ENCODE peak calls at places on chromosomes 12 and 14, in eight cellular contexts. One of them, this sample, is unnamed. For H3K4me1, the result is how much of the 10 kb centered on the place peaks cover.

GRCh38 chr12:19288603-19289244 is 150.6 kb upstream of the AEBP2 start:
- DNase-seq in left lung: no peak
- DNase-seq in H9: no peak
- DNase-seq in adrenal gland: no peak
- DNase-seq in cardiac muscle cell: peak
- DNase-seq in heart left ventricle: no peak
- DNase-seq in OCI-LY7: peak
- DNase-seq in CD8-positive, alpha-beta memory T cell: peak
- DNase-seq in this sample: no peak

GRCh38 chr12:98736352-98737326 is 91.5 kb downstream of the APAF1 start:
- DNase-seq in left lung: no peak
- DNase-seq in adrenal gland: peak
- DNase-seq in OCI-LY7: no peak
- DNase-seq in cardiac muscle cell: no peak
- DNase-seq in H9: peak
- DNase-seq in heart left ventricle: no peak
- DNase-seq in CD8-positive, alpha-beta memory T cell: no peak
- DNase-seq in this sample: no peak

GRCh38 chr12:54217774-54218221 is 29.0 kb upstream of the SMUG1 start:
- DNase-seq in CD8-positive, alpha-beta memory T cell: no peak
- DNase-seq in adrenal gland: no peak
- DNase-seq in cardiac muscle cell: no peak
- DNase-seq in H9: peak
- DNase-seq in heart left ventricle: no peak
- DNase-seq in left lung: no peak
- DNase-seq in OCI-LY7: peak
- DNase-seq in this sample: peak

GRCh38 chr14:58813745-58814144 is 176.0 kb downstream of the DACT1 start:
- DNase-seq in OCI-LY7: no peak
- DNase-seq in heart left ventricle: no peak
- DNase-seq in H9: no peak
- DNase-seq in adrenal gland: no peak
- DNase-seq in left lung: no peak
- DNase-seq in cardiac muscle cell: no peak
- DNase-seq in CD8-positive, alpha-beta memory T cell: no peak
- DNase-seq in this sample: no peak

GRCh38 chr12:116138380-116138779 is 139.1 kb downstream of the MED13L start:
- DNase-seq in CD8-positive, alpha-beta memory T cell: no peak
- DNase-seq in H9: no peak
- DNase-seq in adrenal gland: no peak
- DNase-seq in cardiac muscle cell: no peak
- DNase-seq in heart left ventricle: no peak
- DNase-seq in left lung: no peak
- DNase-seq in OCI-LY7: no peak
- DNase-seq in this sample: no peak

GRCh38 chr14:49541049-49541448 is 45.1 kb downstream of the RPS29 start:
- DNase-seq in left lung: no peak
- DNase-seq in cardiac muscle cell: no peak
- DNase-seq in adrenal gland: no peak
- DNase-seq in OCI-LY7: no peak
- DNase-seq in H9: no peak
- DNase-seq in heart left ventricle: no peak
- DNase-seq in CD8-positive, alpha-beta memory T cell: no peak
- DNase-seq in this sample: no peak

GRCh38 chr14:21924479-21924878 is 250.9 kb upstream of the OR4E1 start:
- DNase-seq in H9: peak
- DNase-seq in adrenal gland: no peak
- DNase-seq in cardiac muscle cell: peak
- DNase-seq in OCI-LY7: peak
- DNase-seq in CD8-positive, alpha-beta memory T cell: peak
- DNase-seq in heart left ventricle: no peak
- DNase-seq in left lung: no peak
- DNase-seq in this sample: no peak

GRCh38 chr12:22812531-22812930 is 187.6 kb downstream of the ETNK1 start:
- DNase-seq in adrenal gland: no peak
- DNase-seq in OCI-LY7: no peak
- DNase-seq in heart left ventricle: no peak
- DNase-seq in left lung: no peak
- DNase-seq in H9: no peak
- DNase-seq in CD8-positive, alpha-beta memory T cell: no peak
- DNase-seq in cardiac muscle cell: no peak
- DNase-seq in this sample: no peak

GRCh38 chr14:104844306-104845032 is 20.6 kb upstream of the CEP170B start:
- DNase-seq in OCI-LY7: no peak
- DNase-seq in left lung: no peak
- DNase-seq in H9: peak
- DNase-seq in CD8-positive, alpha-beta memory T cell: no peak
- DNase-seq in heart left ventricle: no peak
- DNase-seq in cardiac muscle cell: no peak
- DNase-seq in adrenal gland: no peak
- DNase-seq in this sample: no peak

GRCh38 chr14:101876539-101876938 is 87.8 kb upstream of the DYNC1H1 start:
- DNase-seq in cardiac muscle cell: peak
- DNase-seq in heart left ventricle: peak
- DNase-seq in OCI-LY7: peak
- DNase-seq in CD8-positive, alpha-beta memory T cell: peak
- DNase-seq in adrenal gland: peak
- DNase-seq in H9: no peak
- DNase-seq in left lung: peak
- DNase-seq in this sample: no peak
- H3K4me1 ChIP-seq in cardiac muscle cell: under half
- H3K4me1 ChIP-seq in heart left ventricle: under half
- H3K4me1 ChIP-seq in OCI-LY7: half or more
- H3K4me1 ChIP-seq in CD8-positive, alpha-beta memory T cell: half or more
- H3K4me1 ChIP-seq in adrenal gland: half or more
- H3K4me1 ChIP-seq in H9: under half
- H3K4me1 ChIP-seq in left lung: under half
- H3K4me1 ChIP-seq in this sample: under half

GRCh38 chr14:94680498-94681288 is 68.5 kb downstream of the SERPINA3 start:
- DNase-seq in H9: no peak
- DNase-seq in CD8-positive, alpha-beta memory T cell: no peak
- DNase-seq in cardiac muscle cell: no peak
- DNase-seq in left lung: peak
- DNase-seq in heart left ventricle: no peak
- DNase-seq in adrenal gland: no peak
- DNase-seq in OCI-LY7: no peak
- DNase-seq in this sample: peak
- H3K4me1 ChIP-seq in H9: under half
- H3K4me1 ChIP-seq in CD8-positive, alpha-beta memory T cell: under half
- H3K4me1 ChIP-seq in cardiac muscle cell: under half
- H3K4me1 ChIP-seq in left lung: under half
- H3K4me1 ChIP-seq in heart left ventricle: under half
- H3K4me1 ChIP-seq in adrenal gland: under half
- H3K4me1 ChIP-seq in OCI-LY7: under half
- H3K4me1 ChIP-seq in this sample: under half

DNA sequence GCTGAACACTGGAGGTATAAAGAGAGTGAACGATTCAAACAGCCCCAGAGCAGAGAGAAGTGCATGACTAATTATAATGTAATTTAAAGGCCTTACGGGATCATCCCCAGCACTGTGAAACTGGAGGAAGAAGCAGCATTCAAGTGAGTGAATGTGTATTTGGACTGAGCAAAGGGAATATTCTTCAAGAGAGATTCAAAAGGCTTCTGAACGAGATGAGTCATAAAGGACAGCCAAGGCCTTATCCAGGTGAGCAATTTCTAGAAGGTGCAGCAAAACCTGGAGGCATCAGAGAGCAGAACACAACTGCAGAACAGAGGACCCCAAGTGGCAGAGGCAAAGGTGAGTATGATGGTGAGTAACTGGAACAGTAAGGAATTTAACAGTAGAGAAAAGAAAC is 127.2 kb downstream of the BCAT1 start:
- DNase-seq in OCI-LY7: no peak
- DNase-seq in heart left ventricle: no peak
- DNase-seq in CD8-positive, alpha-beta memory T cell: no peak
- DNase-seq in cardiac muscle cell: no peak
- DNase-seq in left lung: no peak
- DNase-seq in adrenal gland: no peak
- DNase-seq in H9: no peak
- DNase-seq in this sample: no peak
- H3K4me1 ChIP-seq in OCI-LY7: under half
- H3K4me1 ChIP-seq in heart left ventricle: under half
- H3K4me1 ChIP-seq in CD8-positive, alpha-beta memory T cell: under half
- H3K4me1 ChIP-seq in cardiac muscle cell: under half
- H3K4me1 ChIP-seq in left lung: under half
- H3K4me1 ChIP-seq in adrenal gland: under half
- H3K4me1 ChIP-seq in H9: under half
- H3K4me1 ChIP-seq in this sample: under half

GRCh38 chr14:64465208-64465821 is at the start of gene AKAP5:
- DNase-seq in left lung: peak
- DNase-seq in heart left ventricle: peak
- DNase-seq in adrenal gland: no peak
- DNase-seq in OCI-LY7: peak
- DNase-seq in cardiac muscle cell: peak
- DNase-seq in CD8-positive, alpha-beta memory T cell: peak
- DNase-seq in H9: peak
- DNase-seq in this sample: peak

GRCh38 chr14:64464695-64465094 is 604 bp upstream of the AKAP5 start:
- DNase-seq in OCI-LY7: no peak
- DNase-seq in heart left ventricle: no peak
- DNase-seq in adrenal gland: no peak
- DNase-seq in left lung: no peak
- DNase-seq in cardiac muscle cell: no peak
- DNase-seq in CD8-positive, alpha-beta memory T cell: no peak
- DNase-seq in H9: peak
- DNase-seq in this sample: no peak

GRCh38 chr14:64465856-64466554 is 706 bp downstream of the AKAP5 start:
- DNase-seq in heart left ventricle: peak
- DNase-seq in cardiac muscle cell: peak
- DNase-seq in OCI-LY7: no peak
- DNase-seq in H9: peak
- DNase-seq in left lung: no peak
- DNase-seq in adrenal gland: peak
- DNase-seq in CD8-positive, alpha-beta memory T cell: no peak
- DNase-seq in this sample: no peak

GRCh38 chr14:64463198-64463597 is 2.1 kb upstream of the AKAP5 start:
- DNase-seq in cardiac muscle cell: no peak
- DNase-seq in H9: no peak
- DNase-seq in heart left ventricle: no peak
- DNase-seq in CD8-positive, alpha-beta memory T cell: no peak
- DNase-seq in OCI-LY7: peak
- DNase-seq in left lung: no peak
- DNase-seq in adrenal gland: no peak
- DNase-seq in this sample: no peak

GRCh38 chr14:64463873-64464272 is 1.4 kb upstream of the AKAP5 start:
- DNase-seq in left lung: no peak
- DNase-seq in CD8-positive, alpha-beta memory T cell: no peak
- DNase-seq in adrenal gland: no peak
- DNase-seq in OCI-LY7: no peak
- DNase-seq in cardiac muscle cell: no peak
- DNase-seq in H9: no peak
- DNase-seq in heart left ventricle: no peak
- DNase-seq in this sample: no peak
- H3K4me1 ChIP-seq in left lung: under half
- H3K4me1 ChIP-seq in CD8-positive, alpha-beta memory T cell: under half
- H3K4me1 ChIP-seq in adrenal gland: under half
- H3K4me1 ChIP-seq in OCI-LY7: under half
- H3K4me1 ChIP-seq in cardiac muscle cell: under half
- H3K4me1 ChIP-seq in H9: under half
- H3K4me1 ChIP-seq in heart left ventricle: under half
- H3K4me1 ChIP-seq in this sample: under half

GRCh38 chr14:71616013-71616412 is 316.2 kb upstream of the RGS6 start:
- DNase-seq in cardiac muscle cell: no peak
- DNase-seq in H9: no peak
- DNase-seq in CD8-positive, alpha-beta memory T cell: no peak
- DNase-seq in OCI-LY7: no peak
- DNase-seq in left lung: no peak
- DNase-seq in adrenal gland: no peak
- DNase-seq in heart left ventricle: no peak
- DNase-seq in this sample: no peak
- H3K4me1 ChIP-seq in cardiac muscle cell: under half
- H3K4me1 ChIP-seq in H9: under half
- H3K4me1 ChIP-seq in CD8-positive, alpha-beta memory T cell: under half
- H3K4me1 ChIP-seq in OCI-LY7: under half
- H3K4me1 ChIP-seq in left lung: under half
- H3K4me1 ChIP-seq in adrenal gland: under half
- H3K4me1 ChIP-seq in heart left ventricle: under half
- H3K4me1 ChIP-seq in this sample: under half

GRCh38 chr14:92650581-92651105 is 97.8 kb downstream of the LGMN start:
- DNase-seq in heart left ventricle: no peak
- DNase-seq in OCI-LY7: no peak
- DNase-seq in H9: no peak
- DNase-seq in cardiac muscle cell: no peak
- DNase-seq in CD8-positive, alpha-beta memory T cell: no peak
- DNase-seq in adrenal gland: no peak
- DNase-seq in left lung: peak
- DNase-seq in this sample: no peak
- H3K4me1 ChIP-seq in heart left ventricle: under half
- H3K4me1 ChIP-seq in OCI-LY7: under half
- H3K4me1 ChIP-seq in H9: under half
- H3K4me1 ChIP-seq in cardiac muscle cell: under half
- H3K4me1 ChIP-seq in CD8-positive, alpha-beta memory T cell: half or more
- H3K4me1 ChIP-seq in adrenal gland: under half
- H3K4me1 ChIP-seq in left lung: under half
- H3K4me1 ChIP-seq in this sample: under half

GRCh38 chr12:132363661-132364347 is 34.4 kb upstream of the GALNT9 start:
- DNase-seq in CD8-positive, alpha-beta memory T cell: no peak
- DNase-seq in left lung: peak
- DNase-seq in heart left ventricle: no peak
- DNase-seq in OCI-LY7: no peak
- DNase-seq in H9: no peak
- DNase-seq in cardiac muscle cell: no peak
- DNase-seq in adrenal gland: no peak
- DNase-seq in this sample: peak
- H3K4me1 ChIP-seq in CD8-positive, alpha-beta memory T cell: under half
- H3K4me1 ChIP-seq in left lung: under half
- H3K4me1 ChIP-seq in heart left ventricle: under half
- H3K4me1 ChIP-seq in OCI-LY7: under half
- H3K4me1 ChIP-seq in H9: under half
- H3K4me1 ChIP-seq in cardiac muscle cell: under half
- H3K4me1 ChIP-seq in adrenal gland: under half
- H3K4me1 ChIP-seq in this sample: under half

GRCh38 chr12:104493504-104493903 is 36.8 kb downstream of the CHST11 start:
- DNase-seq in adrenal gland: no peak
- DNase-seq in heart left ventricle: no peak
- DNase-seq in H9: no peak
- DNase-seq in left lung: no peak
- DNase-seq in CD8-positive, alpha-beta memory T cell: no peak
- DNase-seq in cardiac muscle cell: no peak
- DNase-seq in OCI-LY7: no peak
- DNase-seq in this sample: no peak
- H3K4me1 ChIP-seq in adrenal gland: under half
- H3K4me1 ChIP-seq in heart left ventricle: under half
- H3K4me1 ChIP-seq in H9: under half
- H3K4me1 ChIP-seq in left lung: under half
- H3K4me1 ChIP-seq in CD8-positive, alpha-beta memory T cell: half or more
- H3K4me1 ChIP-seq in cardiac muscle cell: under half
- H3K4me1 ChIP-seq in OCI-LY7: half or more
- H3K4me1 ChIP-seq in this sample: under half

DNA sequence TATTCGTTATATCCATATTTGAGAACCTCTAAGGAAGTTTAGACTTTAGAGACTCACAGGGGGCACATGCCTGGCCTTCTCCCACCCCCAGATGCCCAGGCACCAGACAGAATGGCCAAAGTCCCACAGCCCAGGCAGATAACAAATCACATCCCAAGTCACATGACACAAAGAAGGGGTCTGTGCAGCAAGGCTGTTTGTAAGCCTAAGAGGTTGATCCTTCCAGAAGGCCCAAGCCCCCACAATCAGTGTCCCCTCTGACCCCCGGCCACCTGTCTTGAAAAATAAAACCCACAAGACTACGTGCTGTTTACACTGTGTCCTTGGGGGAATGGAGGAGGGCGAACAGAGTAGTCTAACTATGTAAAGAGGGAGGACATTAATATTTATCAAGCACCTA is 5.1 kb downstream of the CTDSP2 start:
- DNase-seq in OCI-LY7: no peak
- DNase-seq in H9: no peak
- DNase-seq in cardiac muscle cell: no peak
- DNase-seq in CD8-positive, alpha-beta memory T cell: no peak
- DNase-seq in heart left ventricle: no peak
- DNase-seq in left lung: no peak
- DNase-seq in adrenal gland: no peak
- DNase-seq in this sample: no peak
- H3K4me1 ChIP-seq in OCI-LY7: half or more
- H3K4me1 ChIP-seq in H9: under half
- H3K4me1 ChIP-seq in cardiac muscle cell: half or more
- H3K4me1 ChIP-seq in CD8-positive, alpha-beta memory T cell: half or more
- H3K4me1 ChIP-seq in heart left ventricle: half or more
- H3K4me1 ChIP-seq in left lung: half or more
- H3K4me1 ChIP-seq in adrenal gland: half or more
- H3K4me1 ChIP-seq in this sample: under half

This sample was measured in aorta.